ENCODE peak calls at places on chromosomes 12 and 14, in six cellular contexts. L is WTC11; D is T-helper 2 cell; A is activated naive CD4-positive, alpha-beta T cell; X is cardiac fibroblast; Q is sigmoid colon. I is an unnamed sample.
A peak's percentile ranks its signal among the peaks of the same experiment; 100 is the strongest.

GRCh38 chr12:124734224-124734788 is 129.4 kb downstream of the SCARB1 start:
- DNase-seq in X (no peak), L (peak; percentile 75), D (no peak), A (no peak), Q (no peak), I (no peak)

GRCh38 chr12:124916370-124917134 is 2.1 kb upstream of the UBC start:
- DNase-seq in D (no peak), L (no peak), Q (peak; percentile 92), A (no peak), X (peak; percentile 97), I (peak; percentile 84)

GRCh38 chr14:32623300-32624093 is 294.4 kb downstream of the AKAP6 start:
- DNase-seq in D (no peak), X (peak; percentile 78), A (no peak), L (no peak), Q (no peak), I (no peak)

GRCh38 chr12:121791671-121792496 is 1.6 kb downstream of the RHOF start:
- DNase-seq in A (no peak), X (no peak), Q (no peak), D (no peak), L (no peak), I (no peak)

GRCh38 chr12:133106253-133106652 is 23.8 kb downstream of the ZNF891 start:
- DNase-seq in X (peak; percentile 36), A (no peak), Q (no peak), L (no peak), D (no peak), I (peak; percentile 38)

GRCh38 chr14:71583246-71583645 is 349.0 kb upstream of the RGS6 start:
- DNase-seq in D (no peak), Q (no peak), X (no peak), A (no peak), L (no peak), I (no peak)

GRCh38 chr14:20219033-20219432 is 4.5 kb upstream of the OR11H6 start:
- DNase-seq in L (no peak), X (peak; percentile 27), A (no peak), D (no peak), Q (no peak), I (no peak)

GRCh38 chr12:131615316-131616053 is 95.4 kb upstream of the SFSWAP start:
- DNase-seq in Q (no peak), X (no peak), A (no peak), L (no peak), D (no peak), I (no peak)

GRCh38 chr12:3150820-3151590 is 73.8 kb downstream of the TSPAN9 start:
- DNase-seq in L (peak; percentile 44), Q (no peak), X (peak; percentile 55), D (no peak), A (no peak), I (peak; percentile 67)